ENCODE peak calls at places on chromosomes 4 and X, in five cellular contexts. M is GM13976, W is AG09319, N is tibial nerve, E is cardiac fibroblast. J is an unnamed sample.

GRCh38 chrX:68743754-68744153 is 85.1 kb upstream of the EFNB1 start:
- DNase-seq in M (no peak), N (no peak), E (no peak), W (no peak), J (no peak)

GRCh38 chr4:3369781-3370660 is 71.7 kb upstream of the HGFAC start:
- DNase-seq in W (peak), E (peak), M (peak), N (no peak), J (peak)

GRCh38 chr4:16603178-16603577 is 295.3 kb downstream of the LDB2 start:
- DNase-seq in E (no peak), W (no peak), N (no peak), M (no peak), J (no peak)

GRCh38 chr4:95549246-95550138 is 719 bp upstream of the UNC5C start:
- DNase-seq in M (peak), E (peak), W (no peak), N (peak), J (no peak)

GRCh38 chr4:101853691-101854090 is 63.2 kb downstream of the BANK1 start:
- DNase-seq in M (no peak), E (no peak), N (no peak), W (no peak), J (no peak)

GRCh38 chr4:76060506-76060905 is 14.0 kb upstream of the ART3 start:
- DNase-seq in E (no peak), M (no peak), N (no peak), W (no peak), J (no peak)

GRCh38 chr4:41712413-41712812 is 36.1 kb downstream of the PHOX2B start:
- DNase-seq in N (no peak), W (no peak), E (no peak), M (no peak), J (no peak)

GRCh38 chrX:136067946-136068345 is 79.4 kb upstream of the FHL1 start:
- DNase-seq in M (no peak), E (no peak), N (no peak), W (no peak), J (no peak)

GRCh38 chr4:63325140-63325539 is 1084.1 kb downstream of the TECRL start:
- DNase-seq in M (no peak), N (no peak), W (no peak), E (no peak), J (no peak)

GRCh38 chrX:136130931-136131843 is 16.1 kb upstream of the FHL1 start:
- DNase-seq in W (peak), M (no peak), E (peak), N (no peak), J (peak)

GRCh38 chr4:158667651-158668198 is 4.0 kb downstream of the C4orf46 start:
- DNase-seq in M (peak), E (peak), N (no peak), W (no peak), J (no peak)

GRCh38 chrX:639151-639550 is 8.6 kb downstream of the SHOX start:
- DNase-seq in E (no peak), W (no peak), N (no peak), M (no peak), J (no peak)

DNA sequence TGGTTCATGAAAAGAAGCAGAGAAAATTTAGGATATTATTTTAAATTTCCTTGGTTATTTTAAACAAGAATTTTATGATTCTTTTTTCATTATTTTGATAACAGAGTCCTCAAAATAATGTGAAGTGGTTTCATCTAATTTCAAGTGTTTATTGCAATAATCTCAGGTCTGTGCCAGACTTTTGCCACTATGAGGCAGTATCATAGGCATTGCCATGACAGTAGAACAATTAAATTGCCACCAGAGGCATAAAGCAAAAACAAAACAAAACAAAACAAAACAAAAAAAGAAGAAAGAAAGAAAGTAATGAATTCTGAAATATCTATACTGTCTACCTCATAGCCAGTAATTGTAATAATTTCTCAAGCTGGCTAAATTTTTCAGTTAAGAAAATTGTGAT is 739.2 kb downstream of the KCTD8 start:
- DNase-seq in N (no peak), W (no peak), E (no peak), M (no peak), J (no peak)
- TF ChIP-seq CTCF in N (no peak), W (no peak), E (no peak), M (no peak), J (no peak)

DNA sequence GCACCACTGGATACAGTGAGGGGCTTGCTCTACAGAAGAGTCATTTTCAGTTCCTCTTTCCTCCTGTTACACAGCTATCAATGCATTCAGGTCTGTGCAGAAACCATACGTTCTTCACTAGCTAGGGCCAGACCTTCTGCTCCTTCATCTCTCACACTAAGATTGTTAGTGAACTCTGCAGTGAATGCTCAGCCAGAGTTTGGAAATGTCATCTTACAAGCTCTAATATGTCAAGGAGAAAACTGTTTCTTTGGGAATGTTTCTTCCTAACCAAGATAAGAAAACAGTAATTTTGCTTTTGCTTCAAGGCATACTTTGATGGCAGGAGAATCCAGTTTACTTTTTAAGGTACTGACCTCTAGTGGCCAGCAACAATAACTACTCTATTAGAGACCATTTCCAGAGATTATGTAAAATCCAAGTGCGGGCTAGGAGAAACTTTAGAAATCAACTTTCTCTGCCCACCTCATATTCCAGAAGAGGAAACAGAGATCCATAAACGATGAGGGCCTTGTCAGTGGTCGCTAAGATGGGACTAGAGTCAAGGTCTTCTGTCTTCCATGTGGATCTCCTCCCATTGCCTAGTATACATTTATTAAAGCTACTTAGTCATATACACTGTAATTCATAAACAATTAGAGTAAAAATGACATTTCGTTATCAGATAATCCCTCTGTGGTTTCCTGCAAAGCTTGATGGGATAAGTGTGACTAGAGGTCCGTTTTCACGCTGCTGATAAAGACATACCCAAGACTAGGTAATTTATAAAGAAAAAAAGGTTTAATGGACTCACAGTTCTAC is 12.1 kb upstream of the CC2D2A start:
- DNase-seq in N (no peak), W (no peak), M (peak), E (peak), J (no peak)
- TF ChIP-seq CTCF in N (peak), W (peak), M (peak), E (peak), J (peak)

GRCh38 chrX:153969125-153969903 is 2.3 kb downstream of the HCFC1 start:
- DNase-seq in W (no peak), M (no peak), N (no peak), E (no peak), J (no peak)

GRCh38 chrX:153967536-153968214 is 3.9 kb downstream of the HCFC1 start:
- DNase-seq in N (no peak), W (no peak), M (no peak), E (no peak), J (no peak)

GRCh38 chrX:153968255-153968654 is 3.4 kb downstream of the HCFC1 start:
- DNase-seq in N (no peak), W (no peak), E (no peak), M (no peak), J (no peak)

GRCh38 chrX:153969904-153970397 is 1.7 kb downstream of the HCFC1 start:
- DNase-seq in N (no peak), W (no peak), E (peak), M (no peak), J (no peak)

DNA sequence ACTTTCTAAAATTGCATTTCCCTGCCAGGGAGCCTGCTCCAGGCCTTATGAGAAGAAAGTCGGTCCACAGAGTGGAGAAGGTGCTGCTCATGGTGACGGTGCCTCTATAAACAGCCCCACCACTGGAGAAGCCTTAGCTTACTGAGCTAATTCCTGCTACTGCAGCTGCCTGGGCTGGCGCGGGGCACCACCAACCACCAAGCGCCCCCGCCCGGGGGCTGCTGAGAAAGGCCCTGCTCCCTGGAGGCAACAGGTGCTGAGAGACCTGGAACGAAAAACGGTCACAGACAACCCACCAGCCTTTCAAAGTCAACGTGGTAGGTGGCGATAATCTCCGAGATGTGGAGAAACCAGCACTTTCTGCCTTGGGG is 2.9 kb downstream of the HCFC1 start:
- DNase-seq in N (no peak), W (no peak), M (no peak), E (no peak), J (no peak)
- TF ChIP-seq CTCF in N (no peak), W (no peak), M (peak), E (no peak), J (peak)

DNA sequence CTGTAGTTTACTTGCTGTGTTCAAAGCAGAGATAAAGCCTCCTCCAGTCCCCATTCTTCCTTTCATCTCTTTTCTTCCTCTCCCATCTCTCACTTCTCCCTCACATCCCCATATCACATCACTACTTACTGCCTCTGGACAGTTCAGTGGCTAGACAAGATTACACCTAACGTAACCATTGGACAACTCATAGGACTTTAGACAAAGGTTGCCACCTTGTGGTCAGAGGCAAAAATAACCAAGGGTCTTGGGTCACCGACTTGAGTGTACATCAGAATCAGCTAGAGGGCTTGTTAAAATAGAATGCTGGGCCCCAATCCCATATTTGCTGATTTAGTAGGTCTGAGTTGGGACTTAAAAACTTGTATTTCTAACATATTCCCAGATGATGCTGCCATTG is 109.3 kb upstream of the DGKK start:
- DNase-seq in W (peak), M (peak), E (peak), N (no peak), J (peak)
- TF ChIP-seq CTCF in W (peak), M (peak), E (peak), N (peak), J (peak)

GRCh38 chrX:48761674-48762471 is at the start of gene GLOD5:
- DNase-seq in N (no peak), W (no peak), E (peak), M (no peak), J (no peak)
- TF ChIP-seq CTCF in N (no peak), W (no peak), E (peak), M (no peak), J (peak)